ENCODE peak calls at places on chromosome 22, in four cellular contexts. L is HepG2, O is A549, P is K562. B is an unnamed sample.

GRCh38 chr22:27512283-27512761 is 289.2 kb downstream of the MN1 start:
- DNase-seq in L (no peak), O (peak), P (no peak), B (peak)

GRCh38 chr22:28792491-28793383 is 7.6 kb downstream of the XBP1 start:
- DNase-seq in L (no peak), O (no peak), P (no peak), B (no peak)

GRCh38 chr22:19108807-19109197 is 13.4 kb downstream of the DGCR2 start:
- DNase-seq in L (no peak), O (no peak), P (no peak), B (no peak)

GRCh38 chr22:28670691-28671261 is 8.9 kb downstream of the TTC28 start:
- DNase-seq in L (no peak), O (no peak), P (no peak), B (peak)

GRCh38 chr22:42179616-42180015 is 49.0 kb upstream of the CYP2D6 start:
- DNase-seq in L (no peak), O (no peak), P (no peak), B (peak)

GRCh38 chr22:50048836-50049235 is 9.3 kb downstream of the TTLL8 start:
- DNase-seq in L (no peak), O (no peak), P (no peak), B (no peak)

GRCh38 chr22:21000215-21000986 is 1.5 kb downstream of the THAP7 start:
- DNase-seq in L (no peak), O (no peak), P (peak), B (no peak)

GRCh38 chr22:32700186-32700882 is 101.2 kb upstream of the TIMP3 start:
- DNase-seq in L (peak), O (no peak), P (no peak), B (peak)

GRCh38 chr22:43228330-43228729 is 41.4 kb upstream of the TTLL12 start:
- DNase-seq in L (no peak), O (peak), P (peak), B (peak)

GRCh38 chr22:23182289-23183106 is 2.2 kb downstream of the BCR start:
- DNase-seq in L (no peak), O (no peak), P (peak), B (peak)

DNA sequence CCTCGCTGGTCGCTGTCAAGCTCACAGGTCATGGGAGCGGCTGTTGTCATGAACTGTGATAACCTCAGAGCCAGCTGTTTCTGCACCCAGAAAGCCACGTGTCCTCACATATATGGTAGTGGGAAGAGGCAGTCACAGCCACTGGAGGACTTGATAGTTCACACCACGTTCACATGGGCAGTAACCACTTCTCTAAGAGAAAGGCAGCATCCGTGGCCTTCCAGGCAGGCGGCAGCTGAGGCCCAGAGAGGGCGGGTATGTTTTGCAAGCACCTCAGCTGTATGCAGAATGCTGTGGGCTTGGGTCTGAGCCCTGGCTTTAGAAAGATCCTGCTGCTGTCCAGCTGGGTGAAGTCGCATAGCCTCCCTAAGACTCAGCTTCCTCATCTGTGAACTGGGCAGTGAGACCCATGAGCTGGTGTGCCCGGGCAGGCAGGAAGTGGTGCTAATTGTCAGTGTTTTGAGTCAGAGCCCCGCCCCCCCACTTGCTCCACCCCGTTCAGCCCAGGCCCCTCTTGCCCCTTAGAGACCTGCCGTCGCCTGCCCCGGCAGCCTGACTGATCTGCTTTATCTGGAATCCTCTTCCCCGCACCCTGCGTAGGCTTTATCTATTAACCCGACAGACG is 13.3 kb downstream of the TTC38 start:
- DNase-seq in L (no peak), O (no peak), P (no peak), B (no peak)
- TF ChIP-seq MAZ in L (no peak), O (no peak), P (no peak), B (no peak)

GRCh38 chr22:24878969-24879368 is 67.5 kb downstream of the LHFPL7 start:
- DNase-seq in L (no peak), O (no peak), P (no peak), B (no peak)

GRCh38 chr22:24871611-24872205 is 65.7 kb downstream of the SGSM1 start:
- DNase-seq in L (no peak), O (no peak), P (no peak), B (no peak)

GRCh38 chr22:24876700-24877099 is 69.8 kb downstream of the LHFPL7 start:
- DNase-seq in L (no peak), O (no peak), P (no peak), B (no peak)

DNA sequence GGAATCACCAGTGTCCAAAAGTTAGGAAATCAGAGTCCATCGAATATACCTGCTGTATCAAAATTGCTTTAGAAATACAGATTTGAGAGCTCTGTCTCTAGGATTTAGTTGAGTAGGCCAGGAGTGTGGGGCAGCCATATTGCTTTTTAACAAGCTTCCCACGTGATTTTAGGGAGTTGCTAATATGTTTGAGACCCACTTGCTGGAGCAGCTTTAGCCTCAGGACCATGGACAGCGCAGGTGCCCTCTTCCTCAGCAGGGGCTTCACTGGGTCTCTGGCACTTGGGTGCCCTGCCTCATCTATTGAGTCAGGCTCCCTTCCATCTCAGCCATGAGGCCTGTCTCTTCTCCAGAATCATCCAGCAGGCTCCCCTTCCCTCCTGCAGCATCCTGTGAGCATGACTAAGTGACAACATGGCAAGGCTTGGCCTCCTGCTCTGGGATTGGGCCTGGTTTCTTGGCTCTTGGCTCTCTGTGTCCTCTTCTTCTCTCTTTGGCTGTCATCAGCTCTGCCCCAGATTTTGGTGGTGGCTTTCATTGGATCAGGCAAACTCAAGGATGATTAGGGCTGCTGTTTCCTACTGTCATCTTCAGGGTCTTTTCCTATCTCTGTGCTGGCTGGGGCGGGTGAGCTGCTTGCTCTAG is 70.0 kb downstream of the SGSM1 start:
- DNase-seq in L (no peak), O (peak), P (peak), B (no peak)
- TF ChIP-seq MAZ in L (no peak), O (no peak), P (no peak), B (no peak)

GRCh38 chr22:39348909-39349505 is 784 bp upstream of the SYNGR1 start:
- DNase-seq in L (no peak), O (no peak), P (no peak), B (no peak)
- TF ChIP-seq MAZ in L (no peak), O (no peak), P (no peak), B (no peak)

GRCh38 chr22:17264321-17265052 is 45.3 kb upstream of the ADA2 start:
- DNase-seq in L (no peak), O (no peak), P (no peak), B (peak)
- TF ChIP-seq MAZ in L (no peak), O (no peak), P (no peak), B (no peak)